ENCODE peak calls at places on chromosomes 7 and 10, in eight cellular contexts. One of them, this sample, is unnamed.

GRCh38 chr10:21517983-21518628 is 7.4 kb downstream of the SKIDA1 start:
- DNase-seq in AG09309: no peak
- DNase-seq in astrocyte of the spinal cord: peak
- DNase-seq in endothelial cell: no peak
- DNase-seq in GM10248: no peak
- DNase-seq in H9: no peak
- DNase-seq in epithelial cell of esophagus: peak
- DNase-seq in IMR-90: peak
- DNase-seq in this sample: no peak

GRCh38 chr7:108875139-108875538 is 305.5 kb downstream of the DNAJB9 start:
- DNase-seq in AG09309: peak
- DNase-seq in astrocyte of the spinal cord: peak
- DNase-seq in endothelial cell: no peak
- DNase-seq in GM10248: peak
- DNase-seq in H9: peak
- DNase-seq in epithelial cell of esophagus: peak
- DNase-seq in IMR-90: peak
- DNase-seq in this sample: no peak

GRCh38 chr10:133442967-133443924 is 10.5 kb upstream of the SCART1 start:
- DNase-seq in AG09309: no peak
- DNase-seq in astrocyte of the spinal cord: no peak
- DNase-seq in endothelial cell: no peak
- DNase-seq in GM10248: no peak
- DNase-seq in H9: no peak
- DNase-seq in epithelial cell of esophagus: no peak
- DNase-seq in IMR-90: no peak
- DNase-seq in this sample: peak

GRCh38 chr7:30727061-30727945 is 24.6 kb upstream of the INMT start:
- DNase-seq in AG09309: no peak
- DNase-seq in astrocyte of the spinal cord: no peak
- DNase-seq in endothelial cell: no peak
- DNase-seq in GM10248: no peak
- DNase-seq in H9: peak
- DNase-seq in epithelial cell of esophagus: no peak
- DNase-seq in IMR-90: peak
- DNase-seq in this sample: no peak

GRCh38 chr10:119416855-119417254 is 125.7 kb downstream of the RGS10 start:
- DNase-seq in AG09309: no peak
- DNase-seq in astrocyte of the spinal cord: peak
- DNase-seq in endothelial cell: peak
- DNase-seq in GM10248: peak
- DNase-seq in H9: peak
- DNase-seq in epithelial cell of esophagus: peak
- DNase-seq in IMR-90: peak
- DNase-seq in this sample: no peak

GRCh38 chr10:119543814-119544642 is 1.5 kb upstream of the RGS10 start:
- DNase-seq in AG09309: no peak
- DNase-seq in astrocyte of the spinal cord: peak
- DNase-seq in endothelial cell: no peak
- DNase-seq in GM10248: no peak
- DNase-seq in H9: no peak
- DNase-seq in epithelial cell of esophagus: peak
- DNase-seq in IMR-90: no peak
- DNase-seq in this sample: no peak

GRCh38 chr7:105268511-105269392 is 120.0 kb downstream of the SRPK2 start:
- DNase-seq in AG09309: no peak
- DNase-seq in astrocyte of the spinal cord: peak
- DNase-seq in endothelial cell: no peak
- DNase-seq in GM10248: peak
- DNase-seq in H9: no peak
- DNase-seq in epithelial cell of esophagus: peak
- DNase-seq in IMR-90: peak
- DNase-seq in this sample: no peak

GRCh38 chr10:30182191-30183075 is 123.0 kb upstream of the JCAD start:
- DNase-seq in AG09309: peak
- DNase-seq in astrocyte of the spinal cord: peak
- DNase-seq in endothelial cell: no peak
- DNase-seq in GM10248: no peak
- DNase-seq in H9: no peak
- DNase-seq in epithelial cell of esophagus: peak
- DNase-seq in IMR-90: peak
- DNase-seq in this sample: no peak

GRCh38 chr7:114418117-114418516 is 3.5 kb downstream of the FOXP2 start:
- DNase-seq in AG09309: no peak
- DNase-seq in astrocyte of the spinal cord: no peak
- DNase-seq in endothelial cell: no peak
- DNase-seq in GM10248: no peak
- DNase-seq in H9: no peak
- DNase-seq in epithelial cell of esophagus: no peak
- DNase-seq in IMR-90: no peak
- DNase-seq in this sample: no peak

GRCh38 chr7:66162622-66163021 is 42.5 kb upstream of the TPST1 start:
- DNase-seq in AG09309: no peak
- DNase-seq in astrocyte of the spinal cord: no peak
- DNase-seq in endothelial cell: no peak
- DNase-seq in GM10248: no peak
- DNase-seq in H9: no peak
- DNase-seq in epithelial cell of esophagus: no peak
- DNase-seq in IMR-90: no peak
- DNase-seq in this sample: no peak

GRCh38 chr10:13074562-13075451 is 25.2 kb upstream of the OPTN start:
- DNase-seq in AG09309: peak
- DNase-seq in astrocyte of the spinal cord: peak
- DNase-seq in endothelial cell: peak
- DNase-seq in GM10248: peak
- DNase-seq in H9: peak
- DNase-seq in epithelial cell of esophagus: peak
- DNase-seq in IMR-90: peak
- DNase-seq in this sample: no peak

GRCh38 chr10:12081879-12082560 is 13.3 kb downstream of the DHTKD1 start:
- DNase-seq in AG09309: no peak
- DNase-seq in astrocyte of the spinal cord: peak
- DNase-seq in endothelial cell: no peak
- DNase-seq in GM10248: no peak
- DNase-seq in H9: no peak
- DNase-seq in epithelial cell of esophagus: peak
- DNase-seq in IMR-90: peak
- DNase-seq in this sample: no peak

DNA sequence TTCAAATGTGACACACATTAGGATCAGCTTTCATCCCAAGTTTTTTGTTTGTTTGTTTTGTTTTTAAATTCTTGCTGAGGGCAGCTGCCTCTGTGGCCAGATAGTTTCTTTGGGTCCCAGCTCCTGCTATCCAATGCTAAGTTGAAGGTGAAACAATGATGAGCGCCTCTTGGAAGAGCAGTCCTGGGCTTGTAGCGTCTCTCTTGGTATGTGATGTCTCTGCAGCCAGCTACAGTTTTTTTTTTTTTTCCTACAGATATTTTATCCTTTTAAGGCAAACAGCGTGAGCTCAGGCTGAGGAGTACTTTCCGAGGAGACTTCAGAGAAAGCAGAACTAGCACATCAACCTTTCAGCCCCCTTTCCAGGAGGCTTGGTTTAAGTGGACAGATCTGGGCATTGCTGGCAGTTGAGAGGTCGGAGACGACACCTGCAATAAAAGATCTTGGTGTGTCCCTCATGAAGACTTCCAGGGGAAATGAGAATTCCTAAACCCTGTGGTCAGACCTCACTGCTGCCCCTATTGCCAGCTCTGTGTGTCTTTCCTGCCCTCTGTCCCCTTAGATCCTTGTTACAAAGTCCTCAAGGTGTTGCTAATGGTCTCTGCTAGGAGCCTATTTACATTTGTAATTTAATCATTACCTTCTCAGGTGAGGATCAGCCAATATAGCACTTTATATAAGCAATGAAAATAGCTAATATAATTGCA is 9.1 kb downstream of the PRKG1 start:
- DNase-seq in AG09309: no peak
- DNase-seq in astrocyte of the spinal cord: no peak
- DNase-seq in endothelial cell: no peak
- DNase-seq in GM10248: no peak
- DNase-seq in H9: peak
- DNase-seq in epithelial cell of esophagus: no peak
- DNase-seq in IMR-90: peak
- DNase-seq in this sample: no peak
- TF ChIP-seq CTCF in AG09309: no peak
- TF ChIP-seq CTCF in astrocyte of the spinal cord: no peak
- TF ChIP-seq CTCF in endothelial cell: no peak
- TF ChIP-seq CTCF in GM10248: no peak
- TF ChIP-seq CTCF in H9: peak
- TF ChIP-seq CTCF in epithelial cell of esophagus: no peak
- TF ChIP-seq CTCF in IMR-90: no peak
- TF ChIP-seq CTCF in this sample: no peak

GRCh38 chr10:34955391-34955790 is 134.8 kb downstream of the CUL2 start:
- DNase-seq in AG09309: no peak
- DNase-seq in astrocyte of the spinal cord: no peak
- DNase-seq in endothelial cell: no peak
- DNase-seq in GM10248: no peak
- DNase-seq in H9: no peak
- DNase-seq in epithelial cell of esophagus: no peak
- DNase-seq in IMR-90: no peak
- DNase-seq in this sample: no peak

GRCh38 chr10:34954142-34954541 is 136.0 kb downstream of the CUL2 start:
- DNase-seq in AG09309: no peak
- DNase-seq in astrocyte of the spinal cord: no peak
- DNase-seq in endothelial cell: no peak
- DNase-seq in GM10248: no peak
- DNase-seq in H9: no peak
- DNase-seq in epithelial cell of esophagus: peak
- DNase-seq in IMR-90: no peak
- DNase-seq in this sample: no peak

GRCh38 chr10:34959321-34959720 is 130.8 kb downstream of the CUL2 start:
- DNase-seq in AG09309: no peak
- DNase-seq in astrocyte of the spinal cord: no peak
- DNase-seq in endothelial cell: peak
- DNase-seq in GM10248: no peak
- DNase-seq in H9: no peak
- DNase-seq in epithelial cell of esophagus: no peak
- DNase-seq in IMR-90: no peak
- DNase-seq in this sample: no peak

GRCh38 chr10:34957531-34957930 is 132.6 kb downstream of the CUL2 start:
- DNase-seq in AG09309: no peak
- DNase-seq in astrocyte of the spinal cord: no peak
- DNase-seq in endothelial cell: no peak
- DNase-seq in GM10248: no peak
- DNase-seq in H9: no peak
- DNase-seq in epithelial cell of esophagus: no peak
- DNase-seq in IMR-90: no peak
- DNase-seq in this sample: no peak

GRCh38 chr10:34956756-34957155 is 133.4 kb downstream of the CUL2 start:
- DNase-seq in AG09309: no peak
- DNase-seq in astrocyte of the spinal cord: no peak
- DNase-seq in endothelial cell: no peak
- DNase-seq in GM10248: no peak
- DNase-seq in H9: no peak
- DNase-seq in epithelial cell of esophagus: no peak
- DNase-seq in IMR-90: no peak
- DNase-seq in this sample: no peak
- TF ChIP-seq CTCF in AG09309: peak
- TF ChIP-seq CTCF in astrocyte of the spinal cord: no peak
- TF ChIP-seq CTCF in endothelial cell: no peak
- TF ChIP-seq CTCF in GM10248: no peak
- TF ChIP-seq CTCF in H9: no peak
- TF ChIP-seq CTCF in epithelial cell of esophagus: no peak
- TF ChIP-seq CTCF in IMR-90: no peak
- TF ChIP-seq CTCF in this sample: no peak

GRCh38 chr7:119562839-119563238 is 710.1 kb upstream of the KCND2 start:
- DNase-seq in AG09309: no peak
- DNase-seq in astrocyte of the spinal cord: no peak
- DNase-seq in endothelial cell: no peak
- DNase-seq in GM10248: no peak
- DNase-seq in H9: no peak
- DNase-seq in epithelial cell of esophagus: no peak
- DNase-seq in IMR-90: no peak
- DNase-seq in this sample: no peak
- TF ChIP-seq CTCF in AG09309: no peak
- TF ChIP-seq CTCF in astrocyte of the spinal cord: no peak
- TF ChIP-seq CTCF in endothelial cell: no peak
- TF ChIP-seq CTCF in GM10248: no peak
- TF ChIP-seq CTCF in H9: no peak
- TF ChIP-seq CTCF in epithelial cell of esophagus: no peak
- TF ChIP-seq CTCF in IMR-90: no peak
- TF ChIP-seq CTCF in this sample: no peak

GRCh38 chr10:14543048-14543903 is 212.6 kb upstream of the FRMD4A start:
- DNase-seq in AG09309: no peak
- DNase-seq in astrocyte of the spinal cord: peak
- DNase-seq in endothelial cell: no peak
- DNase-seq in GM10248: no peak
- DNase-seq in H9: no peak
- DNase-seq in epithelial cell of esophagus: no peak
- DNase-seq in IMR-90: no peak
- DNase-seq in this sample: no peak
- TF ChIP-seq CTCF in AG09309: peak
- TF ChIP-seq CTCF in astrocyte of the spinal cord: peak
- TF ChIP-seq CTCF in endothelial cell: no peak
- TF ChIP-seq CTCF in GM10248: peak
- TF ChIP-seq CTCF in H9: no peak
- TF ChIP-seq CTCF in epithelial cell of esophagus: no peak
- TF ChIP-seq CTCF in IMR-90: peak
- TF ChIP-seq CTCF in this sample: peak

GRCh38 chr7:148611692-148612091 is 21.1 kb downstream of the C7orf33 start:
- DNase-seq in AG09309: no peak
- DNase-seq in astrocyte of the spinal cord: no peak
- DNase-seq in endothelial cell: no peak
- DNase-seq in GM10248: no peak
- DNase-seq in H9: peak
- DNase-seq in epithelial cell of esophagus: no peak
- DNase-seq in IMR-90: no peak
- DNase-seq in this sample: no peak
- TF ChIP-seq CTCF in AG09309: no peak
- TF ChIP-seq CTCF in astrocyte of the spinal cord: no peak
- TF ChIP-seq CTCF in endothelial cell: no peak
- TF ChIP-seq CTCF in GM10248: no peak
- TF ChIP-seq CTCF in H9: peak
- TF ChIP-seq CTCF in epithelial cell of esophagus: no peak
- TF ChIP-seq CTCF in IMR-90: no peak
- TF ChIP-seq CTCF in this sample: no peak

GRCh38 chr7:92528188-92528957 is at the start of the genes PEX1 and RBM48:
- DNase-seq in AG09309: peak
- DNase-seq in astrocyte of the spinal cord: peak
- DNase-seq in endothelial cell: peak
- DNase-seq in GM10248: peak
- DNase-seq in H9: peak
- DNase-seq in epithelial cell of esophagus: peak
- DNase-seq in IMR-90: peak
- DNase-seq in this sample: peak
- TF ChIP-seq CTCF in AG09309: peak
- TF ChIP-seq CTCF in astrocyte of the spinal cord: peak
- TF ChIP-seq CTCF in endothelial cell: peak
- TF ChIP-seq CTCF in GM10248: peak
- TF ChIP-seq CTCF in H9: peak
- TF ChIP-seq CTCF in epithelial cell of esophagus: peak
- TF ChIP-seq CTCF in IMR-90: peak
- TF ChIP-seq CTCF in this sample: peak

GRCh38 chr7:115748123-115748738 is 282.3 kb downstream of the TFEC start:
- DNase-seq in AG09309: no peak
- DNase-seq in astrocyte of the spinal cord: peak
- DNase-seq in endothelial cell: peak
- DNase-seq in GM10248: no peak
- DNase-seq in H9: no peak
- DNase-seq in epithelial cell of esophagus: peak
- DNase-seq in IMR-90: peak
- DNase-seq in this sample: no peak
- TF ChIP-seq CTCF in AG09309: peak
- TF ChIP-seq CTCF in astrocyte of the spinal cord: peak
- TF ChIP-seq CTCF in endothelial cell: no peak
- TF ChIP-seq CTCF in GM10248: peak
- TF ChIP-seq CTCF in H9: peak
- TF ChIP-seq CTCF in epithelial cell of esophagus: peak
- TF ChIP-seq CTCF in IMR-90: peak
- TF ChIP-seq CTCF in this sample: peak

GRCh38 chr7:42237162-42237821 is at the start of gene GLI3:
- DNase-seq in AG09309: peak
- DNase-seq in astrocyte of the spinal cord: peak
- DNase-seq in endothelial cell: peak
- DNase-seq in GM10248: peak
- DNase-seq in H9: peak
- DNase-seq in epithelial cell of esophagus: peak
- DNase-seq in IMR-90: peak
- DNase-seq in this sample: peak
- TF ChIP-seq CTCF in AG09309: peak
- TF ChIP-seq CTCF in astrocyte of the spinal cord: peak
- TF ChIP-seq CTCF in endothelial cell: no peak
- TF ChIP-seq CTCF in GM10248: no peak
- TF ChIP-seq CTCF in H9: no peak
- TF ChIP-seq CTCF in epithelial cell of esophagus: peak
- TF ChIP-seq CTCF in IMR-90: peak
- TF ChIP-seq CTCF in this sample: peak